ENCODE peak calls at places on chromosome 18, in six cellular contexts. One of them, this sample, is unnamed.
A peak's percentile ranks its signal among the peaks of the same experiment; 100 is the strongest.

GRCh38 chr18:62777814-62778213 is 62.5 kb downstream of the PHLPP1 start:
- DNase-seq in lower lobe of right lung: no peak
- DNase-seq in fibroblast of lung: no peak
- DNase-seq in ascending aorta: no peak
- DNase-seq in mammary epithelial cell: no peak
- DNase-seq in OCI-LY7: no peak
- DNase-seq in this sample: no peak

GRCh38 chr18:76697441-76697901 is 124.9 kb upstream of the ZNF236 start:
- DNase-seq in ascending aorta: no peak
- DNase-seq in mammary epithelial cell: no peak
- DNase-seq in lower lobe of right lung: no peak
- DNase-seq in OCI-LY7: no peak
- DNase-seq in fibroblast of lung: peak; percentile 13
- DNase-seq in this sample: no peak

GRCh38 chr18:62710417-62710816 is 4.9 kb upstream of the PHLPP1 start:
- DNase-seq in mammary epithelial cell: peak; percentile 22
- DNase-seq in fibroblast of lung: no peak
- DNase-seq in OCI-LY7: no peak
- DNase-seq in lower lobe of right lung: no peak
- DNase-seq in ascending aorta: no peak
- DNase-seq in this sample: peak; percentile 71

GRCh38 chr18:906416-907170 is 1.9 kb downstream of the ADCYAP1 start:
- DNase-seq in fibroblast of lung: no peak
- DNase-seq in OCI-LY7: no peak
- DNase-seq in ascending aorta: no peak
- DNase-seq in lower lobe of right lung: no peak
- DNase-seq in mammary epithelial cell: no peak
- DNase-seq in this sample: no peak

GRCh38 chr18:34042423-34043146 is 182.1 kb downstream of the NOL4 start:
- DNase-seq in fibroblast of lung: no peak
- DNase-seq in OCI-LY7: no peak
- DNase-seq in lower lobe of right lung: no peak
- DNase-seq in mammary epithelial cell: no peak
- DNase-seq in ascending aorta: no peak
- DNase-seq in this sample: no peak

GRCh38 chr18:28114472-28114871 is 62.5 kb downstream of the CDH2 start:
- DNase-seq in OCI-LY7: no peak
- DNase-seq in ascending aorta: no peak
- DNase-seq in fibroblast of lung: peak; percentile 47
- DNase-seq in mammary epithelial cell: peak; percentile 63
- DNase-seq in lower lobe of right lung: no peak
- DNase-seq in this sample: no peak

GRCh38 chr18:46591821-46592391 is 65.1 kb downstream of the LOXHD1 start:
- DNase-seq in OCI-LY7: no peak
- DNase-seq in mammary epithelial cell: no peak
- DNase-seq in lower lobe of right lung: no peak
- DNase-seq in fibroblast of lung: no peak
- DNase-seq in ascending aorta: no peak
- DNase-seq in this sample: no peak

GRCh38 chr18:35467624-35468016 is 30.1 kb downstream of the INO80C start:
- DNase-seq in ascending aorta: no peak
- DNase-seq in fibroblast of lung: no peak
- DNase-seq in OCI-LY7: peak; percentile 75
- DNase-seq in lower lobe of right lung: no peak
- DNase-seq in mammary epithelial cell: no peak
- DNase-seq in this sample: no peak

GRCh38 chr18:3207565-3207964 is 12.2 kb downstream of the MYOM1 start:
- DNase-seq in ascending aorta: no peak
- DNase-seq in fibroblast of lung: no peak
- DNase-seq in OCI-LY7: no peak
- DNase-seq in mammary epithelial cell: peak; percentile 68
- DNase-seq in lower lobe of right lung: no peak
- DNase-seq in this sample: no peak

GRCh38 chr18:21242141-21243040 is at the start of gene GREB1L:
- DNase-seq in OCI-LY7: no peak
- DNase-seq in mammary epithelial cell: peak; percentile 76
- DNase-seq in fibroblast of lung: peak; percentile 21
- DNase-seq in ascending aorta: no peak
- DNase-seq in lower lobe of right lung: peak; percentile 51
- DNase-seq in this sample: no peak

GRCh38 chr18:53070706-53071105 is 730.7 kb downstream of the DCC start:
- DNase-seq in ascending aorta: no peak
- DNase-seq in fibroblast of lung: no peak
- DNase-seq in OCI-LY7: no peak
- DNase-seq in lower lobe of right lung: no peak
- DNase-seq in mammary epithelial cell: no peak
- DNase-seq in this sample: no peak

GRCh38 chr18:10234912-10235439 is 219.5 kb upstream of the APCDD1 start:
- DNase-seq in OCI-LY7: no peak
- DNase-seq in mammary epithelial cell: peak; percentile 66
- DNase-seq in fibroblast of lung: peak; percentile 94
- DNase-seq in lower lobe of right lung: no peak
- DNase-seq in ascending aorta: no peak
- DNase-seq in this sample: peak; percentile 68

GRCh38 chr18:77054606-77055428 is 77.8 kb downstream of the MBP start:
- DNase-seq in OCI-LY7: peak; percentile 83
- DNase-seq in lower lobe of right lung: peak; percentile 92
- DNase-seq in ascending aorta: peak; percentile 69
- DNase-seq in fibroblast of lung: peak; percentile 90
- DNase-seq in mammary epithelial cell: no peak
- DNase-seq in this sample: peak; percentile 31

GRCh38 chr18:51833850-51834249 is 506.1 kb upstream of the DCC start:
- DNase-seq in OCI-LY7: no peak
- DNase-seq in lower lobe of right lung: no peak
- DNase-seq in mammary epithelial cell: no peak
- DNase-seq in fibroblast of lung: no peak
- DNase-seq in ascending aorta: no peak
- DNase-seq in this sample: no peak

GRCh38 chr18:10299686-10300085 is 154.7 kb upstream of the APCDD1 start:
- DNase-seq in fibroblast of lung: no peak
- DNase-seq in lower lobe of right lung: no peak
- DNase-seq in ascending aorta: no peak
- DNase-seq in OCI-LY7: no peak
- DNase-seq in mammary epithelial cell: no peak
- DNase-seq in this sample: peak; percentile 50

GRCh38 chr18:46096651-46097300 is 1.3 kb downstream of the ATP5F1A start:
- DNase-seq in fibroblast of lung: no peak
- DNase-seq in ascending aorta: no peak
- DNase-seq in lower lobe of right lung: no peak
- DNase-seq in OCI-LY7: peak; percentile 19
- DNase-seq in mammary epithelial cell: no peak
- DNase-seq in this sample: no peak

GRCh38 chr18:34158881-34159690 is 65.6 kb downstream of the NOL4 start:
- DNase-seq in OCI-LY7: no peak
- DNase-seq in ascending aorta: no peak
- DNase-seq in lower lobe of right lung: peak; percentile 37
- DNase-seq in fibroblast of lung: peak; percentile 36
- DNase-seq in mammary epithelial cell: no peak
- DNase-seq in this sample: no peak

GRCh38 chr18:46621871-46622270 is 35.1 kb downstream of the LOXHD1 start:
- DNase-seq in lower lobe of right lung: no peak
- DNase-seq in ascending aorta: no peak
- DNase-seq in OCI-LY7: no peak
- DNase-seq in mammary epithelial cell: no peak
- DNase-seq in fibroblast of lung: no peak
- DNase-seq in this sample: no peak

GRCh38 chr18:43077510-43078290 is 37.8 kb downstream of the RIT2 start:
- DNase-seq in fibroblast of lung: no peak
- DNase-seq in mammary epithelial cell: no peak
- DNase-seq in OCI-LY7: no peak
- DNase-seq in lower lobe of right lung: no peak
- DNase-seq in ascending aorta: no peak
- DNase-seq in this sample: no peak

GRCh38 chr18:837922-838321 is 25.9 kb upstream of the YES1 start:
- DNase-seq in ascending aorta: no peak
- DNase-seq in mammary epithelial cell: no peak
- DNase-seq in lower lobe of right lung: no peak
- DNase-seq in OCI-LY7: no peak
- DNase-seq in fibroblast of lung: no peak
- DNase-seq in this sample: no peak

GRCh38 chr18:37182340-37183135 is 353.6 kb downstream of the KIAA1328 start:
- DNase-seq in fibroblast of lung: no peak
- DNase-seq in lower lobe of right lung: no peak
- DNase-seq in mammary epithelial cell: no peak
- DNase-seq in ascending aorta: no peak
- DNase-seq in OCI-LY7: no peak
- DNase-seq in this sample: no peak

DNA sequence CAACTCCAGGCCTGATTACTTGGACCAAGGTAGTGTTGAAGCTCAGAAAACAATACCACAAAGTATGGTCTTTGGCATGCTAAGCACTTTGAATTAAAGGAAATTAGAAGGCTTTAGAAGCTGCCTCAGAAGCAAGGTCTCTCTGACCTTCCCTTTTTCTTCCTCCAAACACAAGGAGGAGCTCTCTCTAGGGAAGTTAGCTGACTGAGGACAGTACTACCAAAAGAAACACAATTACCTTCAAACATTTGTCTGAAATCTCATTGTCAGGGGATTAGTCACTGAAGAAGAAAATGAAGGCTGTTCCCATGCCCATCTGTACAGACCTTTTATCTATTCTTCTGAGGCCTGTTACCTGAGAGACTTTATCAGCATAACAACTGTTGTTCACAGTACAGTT is 279.3 kb downstream of the CDH20 start:
- DNase-seq in OCI-LY7: no peak
- DNase-seq in fibroblast of lung: no peak
- DNase-seq in lower lobe of right lung: no peak
- DNase-seq in ascending aorta: no peak
- DNase-seq in mammary epithelial cell: peak; percentile 29
- DNase-seq in this sample: no peak
- TF ChIP-seq CTCF in OCI-LY7: peak; percentile 19
- TF ChIP-seq CTCF in fibroblast of lung: no peak
- TF ChIP-seq CTCF in lower lobe of right lung: no peak
- TF ChIP-seq CTCF in ascending aorta: no peak
- TF ChIP-seq CTCF in mammary epithelial cell: peak; percentile 10
- TF ChIP-seq CTCF in this sample: peak; percentile 27

DNA sequence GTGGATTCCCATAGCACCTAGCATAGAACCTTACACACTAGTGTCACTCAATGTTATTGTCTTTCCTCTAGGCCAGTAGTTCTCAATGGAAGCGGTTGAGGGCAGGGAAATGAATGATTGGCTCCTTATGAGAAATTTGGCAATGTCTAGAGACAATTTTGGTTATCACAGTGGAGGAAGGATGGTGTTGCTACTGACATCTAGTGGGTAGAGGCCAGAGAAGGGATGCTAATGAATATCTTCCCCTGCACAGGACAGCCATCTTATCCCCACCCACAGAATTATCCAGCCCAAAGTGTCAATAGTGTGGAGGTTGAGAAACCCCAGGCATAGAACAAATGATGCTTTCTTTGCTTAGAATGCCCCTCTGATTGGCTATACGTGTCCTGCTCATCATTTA is 15.8 kb downstream of the C18orf63 start:
- DNase-seq in ascending aorta: no peak
- DNase-seq in lower lobe of right lung: no peak
- DNase-seq in mammary epithelial cell: peak; percentile 32
- DNase-seq in fibroblast of lung: peak; percentile 64
- DNase-seq in OCI-LY7: no peak
- DNase-seq in this sample: peak; percentile 5
- TF ChIP-seq CTCF in ascending aorta: no peak
- TF ChIP-seq CTCF in lower lobe of right lung: peak; percentile 31
- TF ChIP-seq CTCF in mammary epithelial cell: peak; percentile 49
- TF ChIP-seq CTCF in fibroblast of lung: peak; percentile 61
- TF ChIP-seq CTCF in OCI-LY7: peak; percentile 19
- TF ChIP-seq CTCF in this sample: peak; percentile 69

DNA sequence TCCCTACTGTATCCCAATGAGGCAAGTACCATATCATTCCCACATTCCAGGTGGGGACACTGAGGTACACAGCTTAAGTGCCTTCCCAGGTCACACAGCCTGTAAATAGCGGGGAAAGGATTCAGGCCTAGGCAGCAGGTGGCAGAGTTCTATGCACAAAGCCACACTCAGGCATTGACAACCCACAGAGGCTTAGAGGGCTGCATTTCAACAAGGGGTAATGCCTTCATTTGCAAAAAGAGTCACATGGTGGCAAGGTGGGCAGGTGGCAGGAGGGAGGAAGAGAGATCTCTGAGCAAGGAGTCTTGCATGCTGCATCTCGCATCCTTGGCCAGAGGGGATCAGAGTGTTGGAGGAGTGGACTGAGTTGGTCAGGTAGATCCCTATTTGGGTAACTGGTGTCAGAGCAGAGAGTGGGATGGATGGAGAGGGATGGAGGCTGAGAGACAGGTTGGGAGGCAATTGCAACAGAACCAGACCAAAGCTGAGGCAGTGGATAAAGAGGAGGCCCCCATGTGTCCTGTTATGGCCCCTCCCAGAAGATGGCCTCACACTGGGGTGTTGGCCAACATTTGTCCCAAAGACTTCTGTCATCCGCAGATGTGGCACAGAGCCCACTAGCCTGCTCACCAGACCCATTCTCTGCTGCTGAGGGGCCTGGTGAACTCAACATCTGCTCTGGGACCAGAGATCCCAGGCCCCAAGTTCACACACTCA is 189.6 kb downstream of the ZBTB7C start:
- DNase-seq in mammary epithelial cell: no peak
- DNase-seq in fibroblast of lung: no peak
- DNase-seq in lower lobe of right lung: no peak
- DNase-seq in OCI-LY7: no peak
- DNase-seq in ascending aorta: no peak
- DNase-seq in this sample: no peak
- TF ChIP-seq CTCF in mammary epithelial cell: no peak
- TF ChIP-seq CTCF in fibroblast of lung: no peak
- TF ChIP-seq CTCF in lower lobe of right lung: no peak
- TF ChIP-seq CTCF in OCI-LY7: no peak
- TF ChIP-seq CTCF in ascending aorta: no peak
- TF ChIP-seq CTCF in this sample: no peak

GRCh38 chr18:68053290-68053689 is 536.8 kb upstream of the DSEL start:
- DNase-seq in mammary epithelial cell: no peak
- DNase-seq in OCI-LY7: no peak
- DNase-seq in ascending aorta: no peak
- DNase-seq in lower lobe of right lung: no peak
- DNase-seq in fibroblast of lung: peak; percentile 6
- DNase-seq in this sample: no peak

GRCh38 chr18:68060871-68061270 is 544.4 kb upstream of the DSEL start:
- DNase-seq in fibroblast of lung: no peak
- DNase-seq in ascending aorta: no peak
- DNase-seq in lower lobe of right lung: no peak
- DNase-seq in OCI-LY7: no peak
- DNase-seq in mammary epithelial cell: no peak
- DNase-seq in this sample: no peak

GRCh38 chr18:68054669-68055068 is 538.1 kb upstream of the DSEL start:
- DNase-seq in ascending aorta: no peak
- DNase-seq in mammary epithelial cell: no peak
- DNase-seq in lower lobe of right lung: no peak
- DNase-seq in OCI-LY7: no peak
- DNase-seq in fibroblast of lung: no peak
- DNase-seq in this sample: no peak

GRCh38 chr18:68056936-68057335 is 540.4 kb upstream of the DSEL start:
- DNase-seq in lower lobe of right lung: no peak
- DNase-seq in OCI-LY7: no peak
- DNase-seq in fibroblast of lung: no peak
- DNase-seq in mammary epithelial cell: no peak
- DNase-seq in ascending aorta: no peak
- DNase-seq in this sample: no peak
- TF ChIP-seq CTCF in lower lobe of right lung: no peak
- TF ChIP-seq CTCF in OCI-LY7: no peak
- TF ChIP-seq CTCF in fibroblast of lung: no peak
- TF ChIP-seq CTCF in mammary epithelial cell: no peak
- TF ChIP-seq CTCF in ascending aorta: no peak
- TF ChIP-seq CTCF in this sample: no peak

GRCh38 chr18:55228707-55229106 is 269.4 kb upstream of the CCDC68 start:
- DNase-seq in OCI-LY7: no peak
- DNase-seq in lower lobe of right lung: peak; percentile 47
- DNase-seq in fibroblast of lung: no peak
- DNase-seq in ascending aorta: no peak
- DNase-seq in mammary epithelial cell: no peak
- DNase-seq in this sample: no peak
- TF ChIP-seq CTCF in OCI-LY7: no peak
- TF ChIP-seq CTCF in lower lobe of right lung: no peak
- TF ChIP-seq CTCF in fibroblast of lung: no peak
- TF ChIP-seq CTCF in ascending aorta: no peak
- TF ChIP-seq CTCF in mammary epithelial cell: no peak
- TF ChIP-seq CTCF in this sample: no peak

GRCh38 chr18:68103561-68103960 is 587.0 kb upstream of the DSEL start:
- DNase-seq in ascending aorta: no peak
- DNase-seq in fibroblast of lung: no peak
- DNase-seq in mammary epithelial cell: no peak
- DNase-seq in OCI-LY7: no peak
- DNase-seq in lower lobe of right lung: no peak
- DNase-seq in this sample: no peak
- TF ChIP-seq CTCF in ascending aorta: no peak
- TF ChIP-seq CTCF in fibroblast of lung: no peak
- TF ChIP-seq CTCF in mammary epithelial cell: no peak
- TF ChIP-seq CTCF in OCI-LY7: no peak
- TF ChIP-seq CTCF in lower lobe of right lung: no peak
- TF ChIP-seq CTCF in this sample: no peak

This sample was measured in BJ.